ENCODE peak calls at places on chromosomes 6 and 20, in five cellular contexts. One of them, this sample, is unnamed.

GRCh38 chr20:48714764-48715163 is 113.0 kb downstream of the PREX1 start:
- DNase-seq in Kasumi-1: no peak
- DNase-seq in ACHN: no peak
- DNase-seq in Caco-2: no peak
- DNase-seq in naive B cell: no peak
- DNase-seq in this sample: no peak

GRCh38 chr6:125906158-125906998 is 50.2 kb upstream of the HINT3 start:
- DNase-seq in Caco-2: peak
- DNase-seq in naive B cell: no peak
- DNase-seq in ACHN: peak
- DNase-seq in Kasumi-1: peak
- DNase-seq in this sample: no peak

GRCh38 chr20:50762435-50763201 is 31.2 kb downstream of the PARD6B start:
- DNase-seq in Caco-2: peak
- DNase-seq in naive B cell: no peak
- DNase-seq in Kasumi-1: no peak
- DNase-seq in ACHN: peak
- DNase-seq in this sample: peak

GRCh38 chr20:1287306-1287705 is 21.2 kb downstream of the SNPH start:
- DNase-seq in Kasumi-1: no peak
- DNase-seq in Caco-2: no peak
- DNase-seq in ACHN: no peak
- DNase-seq in naive B cell: no peak
- DNase-seq in this sample: no peak

GRCh38 chr6:81938014-81938761 is 185.7 kb upstream of the TENT5A start:
- DNase-seq in Caco-2: peak
- DNase-seq in Kasumi-1: no peak
- DNase-seq in ACHN: peak
- DNase-seq in naive B cell: no peak
- DNase-seq in this sample: no peak

GRCh38 chr20:47568019-47568418 is 66.3 kb downstream of the NCOA3 start:
- DNase-seq in Caco-2: no peak
- DNase-seq in ACHN: no peak
- DNase-seq in naive B cell: no peak
- DNase-seq in Kasumi-1: no peak
- DNase-seq in this sample: no peak

GRCh38 chr6:4564746-4565145 is 211.5 kb upstream of the CDYL start:
- DNase-seq in ACHN: no peak
- DNase-seq in Kasumi-1: no peak
- DNase-seq in Caco-2: no peak
- DNase-seq in naive B cell: no peak
- DNase-seq in this sample: peak

GRCh38 chr20:38073307-38074010 is 39.9 kb downstream of the RPRD1B start:
- DNase-seq in Kasumi-1: peak
- DNase-seq in naive B cell: peak
- DNase-seq in Caco-2: peak
- DNase-seq in ACHN: peak
- DNase-seq in this sample: peak

GRCh38 chr20:29086938-29087337 is 2170.5 kb upstream of the DEFB115 start:
- DNase-seq in Kasumi-1: no peak
- DNase-seq in ACHN: no peak
- DNase-seq in Caco-2: no peak
- DNase-seq in naive B cell: no peak
- DNase-seq in this sample: no peak

GRCh38 chr6:90811596-90812226 is 224.8 kb upstream of the MAP3K7 start:
- DNase-seq in Caco-2: no peak
- DNase-seq in Kasumi-1: no peak
- DNase-seq in ACHN: no peak
- DNase-seq in naive B cell: no peak
- DNase-seq in this sample: no peak

GRCh38 chr6:111918825-111919224 is 45.6 kb upstream of the FYN start:
- DNase-seq in ACHN: no peak
- DNase-seq in Caco-2: no peak
- DNase-seq in Kasumi-1: peak
- DNase-seq in naive B cell: no peak
- DNase-seq in this sample: no peak